ENCODE peak calls at places on chromosomes 5 and 9, in four cellular contexts. A is activated CD8-positive, alpha-beta T cell treated with anti-CD3 and anti-CD28 coated beads for 36 hours; Y is left ventricle myocardium inferior; E is neural crest cell. Q is an unnamed sample.

GRCh38 chr5:102901821-102902448 is 146.8 kb downstream of the PAM start:
- DNase-seq in Y (no peak), E (no peak), A (no peak), Q (no peak)

GRCh38 chr5:98938459-98938858 is 9.7 kb upstream of the CHD1 start:
- DNase-seq in A (no peak), E (no peak), Y (no peak), Q (no peak)

GRCh38 chr5:116507051-116507537 is 67.5 kb downstream of the SEMA6A start:
- DNase-seq in A (no peak), Y (no peak), E (no peak), Q (no peak)

GRCh38 chr9:18109670-18110069 is 364.3 kb upstream of the ADAMTSL1 start:
- DNase-seq in A (no peak), E (no peak), Y (no peak), Q (no peak)

GRCh38 chr5:125700380-125700856 is 722.8 kb upstream of the GRAMD2B start:
- DNase-seq in E (no peak), Y (no peak), A (no peak), Q (no peak)

GRCh38 chr5:66410056-66410455 is 186.1 kb upstream of the MAST4 start:
- DNase-seq in A (no peak), Y (no peak), E (no peak), Q (no peak)

GRCh38 chr5:71757590-71758543 is 38.8 kb downstream of the CARTPT start:
- DNase-seq in A (peak; percentile 69), E (peak; percentile 50), Y (peak; percentile 29), Q (peak; percentile 57)

GRCh38 chr5:109041319-109041718 is 293.6 kb downstream of the FER start:
- DNase-seq in Y (no peak), E (no peak), A (no peak), Q (no peak)

GRCh38 chr9:137373611-137373980 is 49.4 kb downstream of the EXD3 start:
- DNase-seq in A (no peak), Y (no peak), E (no peak), Q (peak; percentile 60)

GRCh38 chr5:87127426-87127825 is 140.3 kb upstream of the RASA1 start:
- DNase-seq in E (no peak), Y (no peak), A (no peak), Q (no peak)

GRCh38 chr5:148343049-148343413 is 7.7 kb downstream of the SPINK9 start:
- DNase-seq in Y (no peak), A (no peak), E (no peak), Q (no peak)

GRCh38 chr9:135811796-135812195 is 95.5 kb downstream of the CAMSAP1 start:
- DNase-seq in E (no peak), Y (no peak), A (no peak), Q (no peak)

GRCh38 chr5:109630109-109630508 is 59.6 kb upstream of the MAN2A1 start:
- DNase-seq in E (no peak), Y (no peak), A (no peak), Q (no peak)

GRCh38 chr5:36640949-36641348 is 34.5 kb downstream of the SLC1A3 start:
- DNase-seq in A (no peak), Y (no peak), E (no peak), Q (no peak)

GRCh38 chr9:124345063-124345462 is 70.2 kb downstream of the PSMB7 start:
- DNase-seq in E (no peak), A (no peak), Y (no peak), Q (no peak)

GRCh38 chr9:138049085-138049778 is 171.7 kb downstream of the CACNA1B start:
- DNase-seq in A (no peak), Y (no peak), E (no peak), Q (no peak)

GRCh38 chr5:150181766-150182545 is 7.9 kb upstream of the SLC6A7 start:
- DNase-seq in E (no peak), Y (no peak), A (no peak), Q (no peak)

GRCh38 chr5:112154940-112155686 is 264.0 kb downstream of the EPB41L4A start:
- DNase-seq in E (no peak), A (peak; percentile 20), Y (no peak), Q (no peak)

GRCh38 chr9:117034862-117035261 is 347.8 kb downstream of the TRIM32 start:
- DNase-seq in Y (no peak), E (peak; percentile 20), A (no peak), Q (peak; percentile 75)

GRCh38 chr5:663436-664342 is 29.5 kb downstream of the TPPP start:
- DNase-seq in A (no peak), E (no peak), Y (no peak), Q (no peak)

GRCh38 chr9:7910426-7911015 is 110.9 kb upstream of the DMAC1 start:
- DNase-seq in A (no peak), Y (peak; percentile 16), E (no peak), Q (no peak)

GRCh38 chr9:113682297-113682771 is 193.8 kb upstream of the ZNF618 start:
- DNase-seq in E (peak; percentile 83), Y (peak; percentile 62), A (peak; percentile 69), Q (peak; percentile 89)

GRCh38 chr5:96601811-96602244 is 60.3 kb upstream of the CAST start:
- DNase-seq in Y (no peak), E (peak; percentile 68), A (peak; percentile 69), Q (peak; percentile 49)

DNA sequence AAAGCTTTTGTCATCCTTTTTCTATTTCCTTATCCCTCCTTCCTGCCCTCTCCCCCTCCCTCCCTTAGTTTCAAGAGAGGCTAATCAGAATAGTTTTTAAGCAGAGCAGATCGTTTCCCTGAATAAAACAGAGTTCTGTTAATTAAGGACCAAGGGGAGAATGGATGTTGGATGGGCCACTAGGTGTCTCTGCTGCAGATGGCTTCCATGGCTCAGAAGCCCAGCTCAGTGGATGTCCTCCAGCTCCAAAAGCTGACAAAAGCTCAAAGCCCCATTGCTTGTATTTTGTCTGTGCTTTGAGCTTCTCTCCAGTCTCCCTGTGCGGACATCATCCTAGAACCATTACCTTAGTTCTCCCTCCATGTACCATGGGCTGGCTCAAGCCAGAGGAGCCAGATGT is 21.0 kb upstream of the NPR3 start:
- DNase-seq in E (no peak), A (peak; percentile 31), Y (no peak), Q (no peak)
- TF ChIP-seq CTCF in E (no peak), A (no peak), Y (no peak), Q (no peak)

GRCh38 chr9:35657327-35658143 is at the start of gene RMRP:
- DNase-seq in A (peak; percentile 97), Y (peak; percentile 97), E (peak; percentile 91), Q (peak; percentile 93)
- TF ChIP-seq CTCF in A (no peak), Y (peak; percentile 62), E (peak; percentile 54), Q (no peak)

GRCh38 chr5:137498736-137499505 is at the start of gene SPOCK1:
- DNase-seq in A (peak; percentile 70), E (peak; percentile 69), Y (peak; percentile 72), Q (peak; percentile 91)
- TF ChIP-seq CTCF in A (peak; percentile 73), E (peak; percentile 78), Y (peak; percentile 78), Q (peak; percentile 52)

GRCh38 chr5:172164773-172165212 is 23.2 kb downstream of the STK10 start:
- DNase-seq in Y (peak; percentile 58), A (no peak), E (peak; percentile 57), Q (no peak)

GRCh38 chr5:172165465-172165864 is 22.6 kb downstream of the STK10 start:
- DNase-seq in E (no peak), A (no peak), Y (no peak), Q (no peak)

GRCh38 chr5:172163346-172163745 is 24.7 kb downstream of the STK10 start:
- DNase-seq in E (no peak), Y (peak; percentile 48), A (no peak), Q (no peak)

GRCh38 chr5:172160506-172160905 is 27.5 kb downstream of the STK10 start:
- DNase-seq in Y (no peak), A (no peak), E (no peak), Q (no peak)

GRCh38 chr5:172162348-172162747 is 25.7 kb downstream of the STK10 start:
- DNase-seq in A (no peak), Y (no peak), E (no peak), Q (no peak)
- TF ChIP-seq CTCF in A (no peak), Y (no peak), E (peak; percentile 38), Q (no peak)

GRCh38 chr5:80706835-80707447 is 52.2 kb upstream of the DHFR start:
- DNase-seq in Y (no peak), E (no peak), A (no peak), Q (no peak)
- TF ChIP-seq CTCF in Y (no peak), E (no peak), A (no peak), Q (no peak)

DNA sequence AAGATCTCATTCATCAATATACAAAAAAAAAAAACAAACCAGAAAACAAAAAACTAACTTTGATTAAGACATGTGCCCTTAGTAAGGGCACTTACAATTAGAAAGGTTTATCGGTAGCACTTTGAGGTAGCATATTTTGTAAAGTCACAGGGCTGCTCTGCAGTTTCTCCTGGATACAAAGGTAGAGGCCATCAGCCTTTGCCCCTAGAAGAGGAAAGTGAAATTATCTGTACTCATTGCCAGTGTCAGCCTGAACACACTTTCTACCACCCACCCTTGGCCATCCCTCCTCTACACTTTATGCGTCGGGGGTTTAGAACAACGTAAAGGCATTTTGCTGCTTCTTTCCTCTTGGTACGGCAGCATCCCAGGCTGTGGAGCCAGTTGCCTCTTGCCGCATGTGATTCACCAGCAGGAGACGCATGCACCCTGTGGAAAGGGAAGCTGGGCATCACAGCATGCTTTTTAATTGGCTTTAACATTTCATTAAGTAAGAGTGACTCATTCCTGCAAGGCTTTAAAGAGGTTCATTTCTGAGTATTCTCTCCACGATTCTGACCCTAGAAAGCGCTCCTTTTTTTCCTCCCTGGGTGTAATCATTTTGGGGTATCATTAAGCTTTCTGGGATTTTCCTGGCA is 84.6 kb downstream of the CEMIP2 start:
- DNase-seq in A (no peak), Y (no peak), E (no peak), Q (peak; percentile 18)
- TF ChIP-seq CTCF in A (no peak), Y (peak; percentile 24), E (no peak), Q (no peak)

GRCh38 chr5:61298580-61298979 is 33.5 kb upstream of the ZSWIM6 start:
- DNase-seq in E (no peak), A (no peak), Y (no peak), Q (no peak)

GRCh38 chr5:61303348-61303747 is 28.7 kb upstream of the ZSWIM6 start:
- DNase-seq in A (no peak), Y (no peak), E (no peak), Q (no peak)

GRCh38 chr5:61301820-61302563 is 30.1 kb upstream of the ZSWIM6 start:
- DNase-seq in Y (peak; percentile 35), E (no peak), A (no peak), Q (no peak)

GRCh38 chr5:61299254-61299653 is 32.8 kb upstream of the ZSWIM6 start:
- DNase-seq in Y (no peak), A (no peak), E (no peak), Q (no peak)

DNA sequence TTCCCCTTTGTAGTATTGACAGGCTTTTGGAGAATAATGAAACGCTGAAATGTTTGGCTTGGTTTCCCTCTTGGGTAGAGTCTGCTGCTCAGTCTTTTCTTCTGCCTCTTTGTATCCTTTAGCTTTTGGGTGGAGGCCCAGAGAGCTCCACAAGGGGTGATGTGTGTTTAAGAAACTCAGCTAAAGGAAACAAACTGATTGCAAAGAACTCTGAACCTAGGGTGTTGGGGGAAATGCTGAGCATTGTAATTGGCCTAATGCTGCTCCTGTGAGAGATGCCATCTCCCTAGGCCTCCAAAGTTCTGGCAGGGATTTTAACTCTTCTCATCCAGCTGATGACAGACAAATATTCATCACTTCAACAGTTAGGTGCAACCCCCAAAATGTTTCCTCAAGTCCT is 30.7 kb upstream of the ZSWIM6 start:
- DNase-seq in E (no peak), Y (no peak), A (no peak), Q (no peak)
- TF ChIP-seq CTCF in E (no peak), Y (no peak), A (no peak), Q (no peak)